ENCODE peak calls at places on chromosomes 1 and 21, in six cellular contexts. Q is H1, G is fibroblast of lung, P is neural progenitor cell, T is uterus, U is breast epithelium. D is an unnamed sample.

GRCh38 chr21:27040738-27041137 is 73.8 kb upstream of the ADAMTS5 start:
- DNase-seq in Q (no peak), T (no peak), P (no peak), U (no peak), G (no peak), D (no peak)

GRCh38 chr1:111735858-111736544 is 3.2 kb downstream of the INKA2 start:
- DNase-seq in Q (peak; percentile 52), P (peak; percentile 76), T (peak; percentile 11), U (no peak), G (peak; percentile 83), D (no peak)

GRCh38 chr1:156766288-156767100 is 841 bp upstream of the PRCC start:
- DNase-seq in P (peak; percentile 39), G (no peak), U (no peak), Q (no peak), T (no peak), D (no peak)

GRCh38 chr1:94962745-94963265 is 35.9 kb upstream of the CNN3 start:
- DNase-seq in T (peak; percentile 60), U (no peak), Q (no peak), P (no peak), G (peak; percentile 65), D (no peak)

GRCh38 chr1:46180082-46180616 is 3.9 kb upstream of the P3R3URF start:
- DNase-seq in U (no peak), G (no peak), Q (peak; percentile 76), P (peak; percentile 54), T (no peak), D (peak; percentile 74)

GRCh38 chr1:220300442-220301121 is 28.3 kb upstream of the RAB3GAP2 start:
- DNase-seq in T (peak; percentile 80), P (peak; percentile 39), U (peak; percentile 75), G (peak; percentile 91), Q (no peak), D (peak; percentile 73)

GRCh38 chr1:64505944-64506658 is 36.2 kb downstream of the CACHD1 start:
- DNase-seq in G (no peak), T (no peak), P (no peak), Q (no peak), U (peak; percentile 56), D (no peak)

GRCh38 chr1:167635233-167635648 is 5.2 kb downstream of the RCSD1 start:
- DNase-seq in Q (peak; percentile 47), T (no peak), P (peak; percentile 87), G (no peak), U (no peak), D (no peak)

GRCh38 chr1:101285922-101286568 is 49.2 kb downstream of the S1PR1 start:
- DNase-seq in P (peak; percentile 16), U (no peak), T (no peak), Q (no peak), G (no peak), D (no peak)

GRCh38 chr1:210698661-210699060 is 370.0 kb downstream of the HHAT start:
- DNase-seq in P (no peak), Q (no peak), U (no peak), G (no peak), T (no peak), D (no peak)

GRCh38 chr1:151655362-151655761 is 43.5 kb downstream of the SNX27 start:
- DNase-seq in U (no peak), Q (no peak), T (no peak), P (no peak), G (peak; percentile 47), D (no peak)

GRCh38 chr1:39908534-39908933 is 6.8 kb upstream of the MYCL start:
- DNase-seq in G (no peak), Q (no peak), T (no peak), U (no peak), P (no peak), D (no peak)

GRCh38 chr1:41239988-41240610 is 2.0 kb downstream of the SCMH1 start:
- DNase-seq in P (no peak), T (peak; percentile 24), U (no peak), G (peak; percentile 78), Q (no peak), D (no peak)
- TF ChIP-seq CTCF in P (no peak), T (peak; percentile 64), U (no peak), G (peak; percentile 66), Q (no peak), D (peak; percentile 21)

DNA sequence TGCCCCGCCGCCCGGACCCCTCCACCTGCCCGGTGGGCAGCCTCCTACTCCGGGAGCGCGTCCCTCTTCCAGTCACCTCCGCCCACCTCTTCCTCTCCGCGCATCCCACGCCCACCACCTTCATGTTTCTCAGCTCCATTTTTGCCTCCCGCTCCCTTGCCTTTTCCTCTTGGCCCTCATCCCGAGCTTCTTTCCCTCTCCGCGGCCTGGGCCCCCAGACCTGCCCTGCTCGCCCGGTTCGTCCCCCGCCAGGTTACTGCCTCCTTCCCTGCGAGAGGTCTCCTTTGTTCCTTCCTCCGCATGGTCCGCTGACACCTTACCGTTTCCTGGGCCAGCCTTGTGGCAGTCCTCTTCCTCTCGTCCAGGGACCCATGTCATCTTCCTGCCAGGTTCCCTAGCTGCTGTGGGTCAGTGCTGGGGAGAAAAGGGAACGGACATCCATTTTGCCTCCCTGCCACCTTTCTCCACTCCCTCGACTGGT is 573 bp downstream of the QSOX1 start:
- DNase-seq in P (peak; percentile 37), Q (peak; percentile 59), T (peak; percentile 39), G (no peak), U (no peak), D (no peak)
- H3K27ac ChIP-seq in P (no peak overlapping the region), Q (no peak overlapping the region), T (peak overlapping the region; percentile 97), G (peak overlapping the region; percentile 94), U (peak overlapping the region; percentile 87), D (peak overlapping the region; percentile 79)

GRCh38 chr1:155256101-155256852 is 994 bp upstream of the ENTREP3 start:
- DNase-seq in T (no peak), G (no peak), P (no peak), U (no peak), Q (peak; percentile 48), D (no peak)

GRCh38 chr1:155253797-155254196 is 1.5 kb downstream of the ENTREP3 start:
- DNase-seq in Q (no peak), T (no peak), U (no peak), P (no peak), G (no peak), D (no peak)

GRCh38 chr1:155254228-155254713 is 1.0 kb downstream of the ENTREP3 start:
- DNase-seq in U (no peak), P (no peak), Q (no peak), T (no peak), G (no peak), D (no peak)

GRCh38 chr1:155254714-155255242 is 505 bp downstream of the ENTREP3 start:
- DNase-seq in G (no peak), U (no peak), T (peak; percentile 34), Q (peak; percentile 50), P (peak; percentile 45), D (no peak)

DNA sequence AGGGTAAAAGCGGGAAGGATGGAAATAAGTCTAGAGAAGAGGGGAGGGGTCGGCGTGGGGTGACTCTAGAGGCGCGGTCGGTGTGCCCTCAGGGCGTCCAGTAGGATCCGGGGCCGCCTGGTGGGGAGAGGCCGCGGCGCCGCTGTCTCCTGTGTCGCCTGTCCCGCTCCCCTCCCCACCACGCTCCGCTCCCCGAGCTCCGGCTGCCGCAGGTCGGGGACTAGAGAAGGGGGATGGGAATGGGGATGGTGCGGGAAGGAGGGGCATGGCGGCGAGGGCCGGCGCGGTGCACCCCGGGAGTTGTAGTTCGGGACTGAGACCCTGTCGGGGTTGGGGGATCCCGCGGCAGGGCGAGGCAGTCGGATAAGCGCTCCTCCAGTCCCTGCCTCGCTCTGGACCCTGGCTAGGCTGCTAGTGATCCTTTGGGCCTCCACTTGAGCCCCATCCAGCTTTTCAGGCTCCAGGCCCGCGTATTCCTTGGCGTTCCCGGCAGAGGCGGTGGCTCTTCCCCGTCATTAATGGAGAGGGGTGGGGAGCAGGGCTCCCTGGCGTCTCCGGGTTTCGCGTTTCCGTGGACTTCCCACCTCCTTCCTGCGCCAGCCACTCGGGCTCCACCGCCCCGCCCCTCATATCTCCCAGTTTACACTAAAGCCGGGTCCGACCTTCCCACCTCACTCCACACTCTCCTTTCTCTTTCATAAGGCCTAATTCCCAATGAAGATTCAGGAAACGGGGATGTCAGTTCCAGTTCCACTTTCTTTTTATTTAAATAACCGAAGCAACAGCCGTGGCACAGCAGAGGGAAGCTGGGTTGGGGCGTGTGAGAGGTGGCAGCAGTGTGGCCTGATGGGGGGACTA is at the start of gene ENTREP3:
- DNase-seq in Q (peak; percentile 96), G (peak; percentile 79), P (peak; percentile 95), T (peak; percentile 87), U (peak; percentile 81), D (no peak)
- TF ChIP-seq CTCF in Q (no peak), G (no peak), P (peak; percentile 24), T (peak; percentile 39), U (no peak), D (no peak)

GRCh38 chr1:184648856-184649201 is 105.8 kb downstream of the EDEM3 start:
- DNase-seq in U (no peak), P (no peak), Q (peak; percentile 22), G (no peak), T (no peak), D (no peak)
- H3K27ac ChIP-seq in U (no peak overlapping the region), P (no peak overlapping the region), Q (no peak overlapping the region), G (no peak overlapping the region), T (peak overlapping the region; percentile 49), D (no peak overlapping the region)

GRCh38 chr1:84390231-84390630 is 8.1 kb upstream of the DNASE2B start:
- DNase-seq in Q (no peak), G (no peak), T (no peak), P (no peak), U (no peak), D (no peak)

GRCh38 chr1:84382127-84382526 is 16.2 kb upstream of the DNASE2B start:
- DNase-seq in G (no peak), U (no peak), P (no peak), Q (no peak), T (no peak), D (no peak)

GRCh38 chr1:84386716-84387479 is 11.4 kb upstream of the DNASE2B start:
- DNase-seq in Q (no peak), G (no peak), P (no peak), T (no peak), U (no peak), D (no peak)

GRCh38 chr1:84385347-84385746 is 12.9 kb upstream of the DNASE2B start:
- DNase-seq in Q (no peak), P (no peak), G (no peak), T (no peak), U (no peak), D (no peak)

GRCh38 chr1:84387480-84388163 is 10.7 kb upstream of the DNASE2B start:
- DNase-seq in P (no peak), T (no peak), G (no peak), Q (no peak), U (no peak), D (no peak)
- TF ChIP-seq CTCF in P (no peak), T (no peak), G (peak; percentile 12), Q (peak; percentile 24), U (no peak), D (peak; percentile 62)

DNA sequence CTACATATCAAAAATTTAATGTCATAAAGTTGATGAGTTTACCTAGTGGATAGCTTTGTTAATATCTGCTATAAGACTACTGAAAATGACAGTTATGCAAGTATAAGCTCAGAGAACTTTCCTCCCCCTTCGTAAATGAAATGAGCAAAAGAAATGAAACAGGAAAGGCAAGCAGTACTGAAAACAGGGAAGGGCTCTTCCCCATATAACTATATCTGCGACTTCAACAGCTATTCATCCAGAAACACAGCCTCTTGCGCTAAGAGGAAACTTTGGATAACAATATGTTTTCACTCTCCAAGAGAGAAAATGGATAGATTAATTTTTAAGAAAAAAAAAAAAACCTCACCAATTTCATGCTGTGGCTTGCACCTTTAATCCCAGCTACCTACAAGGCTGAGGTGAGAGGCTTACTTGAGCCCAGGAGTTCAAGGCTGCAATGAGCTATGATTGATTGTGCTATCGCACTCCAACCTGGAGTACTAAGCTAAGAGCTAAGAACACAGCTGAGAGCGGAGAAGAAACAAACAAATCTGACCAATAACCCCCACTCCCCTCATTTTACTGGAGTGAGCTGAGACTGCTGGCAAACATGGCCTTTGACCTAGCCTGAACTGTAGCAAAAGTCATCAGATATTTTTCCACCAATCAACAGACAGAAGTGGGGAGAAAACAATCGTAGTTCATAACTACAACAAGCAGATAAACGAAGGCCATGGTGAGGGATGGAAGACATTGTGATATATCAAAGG is 29.0 kb downstream of the METTL18 start:
- DNase-seq in T (no peak), G (no peak), U (no peak), Q (no peak), P (no peak), D (no peak)
- H3K27ac ChIP-seq in T (no peak overlapping the region), G (no peak overlapping the region), U (no peak overlapping the region), Q (no peak overlapping the region), P (no peak overlapping the region), D (no peak overlapping the region)

D was measured in Panc1.